ENCODE peak calls at places on chromosomes 2 and 18, in six cellular contexts. Y is SK-N-SH, J is HCT116, B is K562, G is HepG2, S is GM12878. X is an unnamed sample.

GRCh38 chr2:204892506-204893255 is 347.4 kb downstream of the PARD3B start:
- DNase-seq in Y (no peak), J (no peak), B (no peak), G (no peak), S (no peak), X (no peak)

GRCh38 chr2:126946323-126947089 is 47.8 kb downstream of the TEX51 start:
- DNase-seq in Y (peak; percentile 84), J (no peak), B (no peak), G (no peak), S (no peak), X (no peak)

GRCh38 chr2:217773539-217773938 is 229.3 kb downstream of the TNS1 start:
- DNase-seq in Y (no peak), J (no peak), B (no peak), G (no peak), S (no peak), X (no peak)

GRCh38 chr2:85702172-85702571 is 8.0 kb downstream of the GNLY start:
- DNase-seq in Y (no peak), J (no peak), B (no peak), G (no peak), S (no peak), X (no peak)

GRCh38 chr2:85212846-85213245 is 79.7 kb downstream of the TCF7L1 start:
- DNase-seq in Y (no peak), J (no peak), B (no peak), G (no peak), S (no peak), X (no peak)

GRCh38 chr2:205967391-205968075 is 118.4 kb downstream of the INO80D start:
- DNase-seq in Y (no peak), J (no peak), B (no peak), G (no peak), S (no peak), X (no peak)

GRCh38 chr18:62585274-62586147 is 62.7 kb downstream of the ZCCHC2 start:
- DNase-seq in Y (no peak), J (no peak), B (no peak), G (no peak), S (no peak), X (no peak)

GRCh38 chr2:70103531-70104061 is 16.3 kb downstream of the PCBP1 start:
- DNase-seq in Y (no peak), J (no peak), B (no peak), G (no peak), S (no peak), X (no peak)

GRCh38 chr2:8003462-8004075 is 678.3 kb upstream of the ID2 start:
- DNase-seq in Y (peak; percentile 93), J (no peak), B (peak; percentile 13), G (no peak), S (no peak), X (no peak)

GRCh38 chr2:7840651-7841380 is 841.0 kb upstream of the ID2 start:
- DNase-seq in Y (no peak), J (no peak), B (no peak), G (no peak), S (no peak), X (no peak)

GRCh38 chr2:142130111-142131015 is 453 bp downstream of the LRP1B start:
- DNase-seq in Y (peak; percentile 55), J (peak; percentile 8), B (no peak), G (peak; percentile 15), S (no peak), X (no peak)

GRCh38 chr18:9157806-9158205 is 21.2 kb downstream of the ANKRD12 start:
- DNase-seq in Y (no peak), J (no peak), B (no peak), G (no peak), S (no peak), X (no peak)

GRCh38 chr18:14975431-14975830 is 227.5 kb downstream of the ANKRD30B start:
- DNase-seq in Y (no peak), J (no peak), B (no peak), G (no peak), S (no peak), X (no peak)

GRCh38 chr2:35099345-35099744 is 1256.2 kb upstream of the CRIM1 start:
- DNase-seq in Y (no peak), J (no peak), B (no peak), G (no peak), S (no peak), X (no peak)

GRCh38 chr2:102850888-102851287 is 89.1 kb downstream of the TMEM182 start:
- DNase-seq in Y (no peak), J (no peak), B (no peak), G (no peak), S (no peak), X (no peak)

GRCh38 chr2:229725716-229726346 is 11.5 kb upstream of the DNER start:
- DNase-seq in Y (no peak), J (peak; percentile 33), B (no peak), G (no peak), S (no peak), X (peak; percentile 42)

GRCh38 chr2:1613731-1614354 is 130.5 kb downstream of the PXDN start:
- DNase-seq in Y (no peak), J (no peak), B (no peak), G (no peak), S (no peak), X (no peak)

DNA sequence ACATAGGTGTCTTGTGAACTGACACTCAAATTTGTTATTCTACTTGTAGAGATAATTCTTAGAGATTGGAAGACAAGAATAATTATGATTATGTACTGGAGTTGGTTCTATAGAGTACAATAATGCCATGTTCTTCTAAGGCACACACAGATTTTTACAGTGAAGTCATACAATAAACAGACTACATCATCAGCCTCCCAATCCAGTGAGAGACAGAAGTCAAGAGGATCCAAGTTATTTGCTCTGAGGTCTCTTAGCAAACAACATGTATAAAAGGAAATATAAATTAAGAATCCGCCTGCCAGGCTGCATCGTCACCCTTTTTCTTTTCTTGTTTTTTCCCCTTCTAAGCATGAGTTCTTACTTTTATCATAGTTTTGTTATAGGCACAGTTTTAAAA is 613.5 kb upstream of the SETBP1 start:
- DNase-seq in Y (no peak), J (no peak), B (no peak), G (no peak), S (no peak), X (no peak)
- TF ChIP-seq SIN3A in Y (no peak), J (no peak), B (no peak), G (no peak), S (no peak), X (no peak)

DNA sequence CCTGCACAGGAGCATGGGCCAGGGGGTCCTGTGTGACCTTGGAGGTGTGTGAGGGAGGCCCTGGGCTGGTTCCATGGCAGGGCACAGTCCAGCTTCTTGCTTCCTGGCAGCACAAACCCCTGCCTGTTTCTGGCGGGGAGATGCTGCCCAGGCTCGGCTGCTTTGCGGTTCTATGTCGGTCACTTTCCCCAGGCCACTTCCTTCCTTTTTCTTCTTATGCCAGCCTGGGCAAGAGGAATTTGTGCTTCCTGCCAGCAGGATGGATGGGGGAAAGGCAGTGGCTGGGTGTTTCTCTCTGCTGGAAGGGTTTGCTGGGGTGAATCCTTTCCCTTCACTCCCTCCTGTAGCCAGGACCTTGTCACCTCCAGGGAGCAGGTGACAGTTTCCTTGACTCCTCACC is 24.3 kb downstream of the ASAP2 start:
- DNase-seq in Y (no peak), J (no peak), B (no peak), G (no peak), S (no peak), X (no peak)
- H3K4me1 ChIP-seq in Y (peaks cover 94% of the 10 kb centered on the region), J (peaks cover 53% of the 10 kb centered on the region), B (peaks cover 8% of the 10 kb centered on the region), G (peaks cover 80% of the 10 kb centered on the region), S (no peaks in the 10 kb centered on the region), X (peaks cover 99% of the 10 kb centered on the region)

GRCh38 chr2:150400849-150401248 is 86.6 kb downstream of the RND3 start:
- DNase-seq in Y (no peak), J (no peak), B (no peak), G (no peak), S (no peak), X (no peak)

GRCh38 chr2:150409196-150409595 is 78.3 kb downstream of the RND3 start:
- DNase-seq in Y (no peak), J (no peak), B (no peak), G (no peak), S (no peak), X (no peak)

GRCh38 chr2:150404147-150404546 is 83.3 kb downstream of the RND3 start:
- DNase-seq in Y (no peak), J (no peak), B (no peak), G (no peak), S (no peak), X (no peak)

GRCh38 chr2:150403457-150403856 is 84.0 kb downstream of the RND3 start:
- DNase-seq in Y (no peak), J (no peak), B (no peak), G (no peak), S (peak; percentile 23), X (no peak)
- H3K4me3 ChIP-seq in Y (no peak overlapping the region), J (no peak overlapping the region), B (no peak overlapping the region), G (no peak overlapping the region), S (no peak overlapping the region), X (peak overlapping the region; percentile 31)

GRCh38 chr2:33240178-33240577 is 236.3 kb upstream of the RASGRP3 start:
- DNase-seq in Y (no peak), J (no peak), B (no peak), G (peak; percentile 66), S (no peak), X (no peak)

GRCh38 chr2:33241581-33241980 is 234.9 kb upstream of the RASGRP3 start:
- DNase-seq in Y (no peak), J (no peak), B (no peak), G (no peak), S (no peak), X (no peak)

GRCh38 chr2:33241072-33241471 is 235.4 kb upstream of the RASGRP3 start:
- DNase-seq in Y (no peak), J (no peak), B (no peak), G (no peak), S (no peak), X (no peak)

GRCh38 chr2:33238111-33238510 is 238.3 kb upstream of the RASGRP3 start:
- DNase-seq in Y (no peak), J (no peak), B (no peak), G (no peak), S (no peak), X (no peak)

DNA sequence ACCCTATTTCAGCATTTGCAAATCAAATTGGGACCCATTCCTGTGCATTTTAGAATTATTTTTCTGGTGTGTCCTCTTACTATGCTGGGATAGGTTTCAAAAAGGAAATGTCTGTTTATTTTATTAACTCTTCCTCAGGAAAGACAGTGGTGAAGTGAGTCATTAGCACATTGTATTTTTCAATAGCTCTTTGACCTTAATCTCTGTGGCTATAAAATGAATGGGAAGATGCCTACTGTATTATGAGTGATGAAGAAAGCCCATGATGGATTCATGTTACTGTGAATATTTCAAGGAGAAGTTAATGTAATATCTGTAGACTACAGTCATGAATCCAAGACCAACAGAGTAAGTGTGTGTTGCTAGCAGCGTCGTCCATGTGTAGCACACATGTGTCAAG is 240.0 kb upstream of the RASGRP3 start:
- DNase-seq in Y (no peak), J (no peak), B (no peak), G (no peak), S (no peak), X (no peak)
- TF ChIP-seq SIN3A in Y (no peak), J (no peak), B (no peak), G (no peak), S (no peak), X (no peak)

GRCh38 chr18:79944746-79945117 is 6.7 kb downstream of the SLC66A2 start:
- DNase-seq in Y (no peak), J (no peak), B (peak; percentile 15), G (no peak), S (no peak), X (no peak)
- H3K4me1 ChIP-seq in Y (no peaks in the 10 kb centered on the region), J (no peaks in the 10 kb centered on the region), B (peaks cover 37% of the 10 kb centered on the region), G (peaks cover 84% of the 10 kb centered on the region), S (peaks cover 35% of the 10 kb centered on the region), X (peaks cover 23% of the 10 kb centered on the region)